ENCODE peak calls at places on chromosomes 13 and 19, in ten cellular contexts. O, S, K, C, I, D, J, A, Q and G are unnamed samples.

GRCh38 chr19:1015061-1015781 is 5.7 kb downstream of the TMEM259 start:
- DNase-seq in O (no peak), K (no peak), D (no peak), S (no peak), A (no peak), C (no peak), I (no peak), J (no peak), Q (peak), G (no peak)

GRCh38 chr19:58350001-58350801 is 3.1 kb downstream of the A1BG start:
- DNase-seq in D (peak), J (no peak), A (no peak), O (no peak), S (no peak), K (no peak), I (no peak), Q (no peak), C (no peak), G (no peak)

GRCh38 chr19:47228168-47228936 is 2.6 kb downstream of the BBC3 start:
- DNase-seq in J (peak), I (no peak), O (no peak), C (peak), A (no peak), S (no peak), Q (peak), K (no peak), D (peak), G (peak)

GRCh38 chr19:46192990-46193650 is 36.4 kb upstream of the IGFL1 start:
- DNase-seq in K (no peak), A (no peak), C (no peak), Q (peak), D (peak), S (no peak), O (no peak), J (no peak), I (peak), G (no peak)

GRCh38 chr19:57887195-57887941 is 1.5 kb downstream of the ZNF814 start:
- DNase-seq in D (no peak), K (no peak), O (no peak), C (no peak), Q (no peak), I (no peak), J (no peak), S (no peak), A (no peak), G (no peak)

GRCh38 chr19:12647490-12648071 is 19.0 kb downstream of the MAN2B1 start:
- DNase-seq in C (peak), Q (peak), A (no peak), J (no peak), O (no peak), D (no peak), S (no peak), K (no peak), I (no peak), G (peak)

GRCh38 chr13:84802073-84802472 is 919.8 kb upstream of the SLITRK1 start:
- DNase-seq in J (no peak), Q (no peak), A (no peak), K (no peak), O (no peak), C (no peak), I (no peak), S (no peak), D (no peak), G (no peak)

GRCh38 chr19:18785179-18786124 is 5.7 kb downstream of the COMP start:
- DNase-seq in Q (peak), S (no peak), A (no peak), J (peak), D (peak), C (peak), I (no peak), O (no peak), K (peak), G (peak)

GRCh38 chr19:18090545-18091216 is 3.9 kb upstream of the IL12RB1 start:
- DNase-seq in J (no peak), Q (no peak), O (no peak), I (no peak), D (no peak), S (no peak), C (no peak), A (no peak), K (no peak), G (no peak)

GRCh38 chr13:26682606-26683005 is 78.0 kb downstream of the GPR12 start:
- DNase-seq in S (no peak), J (no peak), D (no peak), K (no peak), A (no peak), C (no peak), I (no peak), O (no peak), Q (no peak), G (no peak)

GRCh38 chr13:59374720-59375119 is 789.0 kb downstream of the DIAPH3 start:
- DNase-seq in J (no peak), K (no peak), O (no peak), I (no peak), C (no peak), S (no peak), Q (no peak), D (no peak), A (no peak), G (no peak)

GRCh38 chr13:25871389-25872125 is 180.3 kb downstream of the SHISA2 start:
- DNase-seq in C (no peak), S (no peak), K (no peak), A (no peak), O (no peak), Q (no peak), J (no peak), D (no peak), I (no peak), G (no peak)

GRCh38 chr19:13008926-13009787 is 13.9 kb downstream of the NFIX start:
- DNase-seq in O (no peak), C (no peak), S (no peak), Q (no peak), K (no peak), I (no peak), A (no peak), D (no peak), J (no peak), G (no peak)

GRCh38 chr19:4172861-4173473 is 9.4 kb downstream of the SIRT6 start:
- DNase-seq in D (peak), A (no peak), C (peak), K (no peak), O (no peak), I (peak), Q (peak), J (peak), S (no peak), G (peak)

GRCh38 chr13:97762141-97762540 is 191.3 kb upstream of the IPO5 start:
- DNase-seq in A (no peak), K (no peak), D (no peak), J (no peak), I (no peak), C (no peak), O (no peak), S (no peak), Q (no peak), G (no peak)

GRCh38 chr13:40101708-40102359 is 446.4 kb downstream of the COG6 start:
- DNase-seq in S (no peak), K (no peak), D (no peak), J (no peak), O (no peak), C (no peak), Q (no peak), I (peak), A (no peak), G (peak)

GRCh38 chr13:114132419-114133121 is at the start of gene RASA3:
- DNase-seq in D (peak), S (no peak), A (no peak), K (no peak), J (peak), I (peak), O (peak), C (peak), Q (peak), G (peak)

GRCh38 chr13:112748947-112749346 is 59.1 kb downstream of the ATP11A start:
- DNase-seq in J (no peak), A (no peak), C (peak), O (peak), D (no peak), I (no peak), K (no peak), Q (peak), S (no peak), G (no peak)

GRCh38 chr13:32315255-32316029 is at the start of the genes BRCA2 and ZAR1L:
- DNase-seq in O (peak), C (peak), D (peak), I (peak), J (peak), S (peak), Q (peak), A (no peak), K (peak), G (peak)

GRCh38 chr19:39415111-39416046 is 2.9 kb downstream of the PLEKHG2 start:
- DNase-seq in O (no peak), C (no peak), Q (no peak), S (no peak), D (no peak), A (no peak), J (no peak), K (no peak), I (no peak), G (peak)

GRCh38 chr19:39412100-39412866 is at the start of gene PLEKHG2:
- DNase-seq in D (peak), J (peak), O (peak), K (peak), A (peak), S (peak), C (peak), Q (peak), I (peak), G (peak)

GRCh38 chr19:39412867-39413268 is 399 bp downstream of the PLEKHG2 start:
- DNase-seq in S (no peak), Q (no peak), A (no peak), I (no peak), O (no peak), K (no peak), C (peak), D (no peak), J (no peak), G (no peak)

GRCh38 chr19:39413269-39413902 is 917 bp downstream of the PLEKHG2 start:
- DNase-seq in D (peak), J (peak), S (no peak), A (no peak), I (no peak), K (peak), Q (peak), O (no peak), C (peak), G (peak)

DNA sequence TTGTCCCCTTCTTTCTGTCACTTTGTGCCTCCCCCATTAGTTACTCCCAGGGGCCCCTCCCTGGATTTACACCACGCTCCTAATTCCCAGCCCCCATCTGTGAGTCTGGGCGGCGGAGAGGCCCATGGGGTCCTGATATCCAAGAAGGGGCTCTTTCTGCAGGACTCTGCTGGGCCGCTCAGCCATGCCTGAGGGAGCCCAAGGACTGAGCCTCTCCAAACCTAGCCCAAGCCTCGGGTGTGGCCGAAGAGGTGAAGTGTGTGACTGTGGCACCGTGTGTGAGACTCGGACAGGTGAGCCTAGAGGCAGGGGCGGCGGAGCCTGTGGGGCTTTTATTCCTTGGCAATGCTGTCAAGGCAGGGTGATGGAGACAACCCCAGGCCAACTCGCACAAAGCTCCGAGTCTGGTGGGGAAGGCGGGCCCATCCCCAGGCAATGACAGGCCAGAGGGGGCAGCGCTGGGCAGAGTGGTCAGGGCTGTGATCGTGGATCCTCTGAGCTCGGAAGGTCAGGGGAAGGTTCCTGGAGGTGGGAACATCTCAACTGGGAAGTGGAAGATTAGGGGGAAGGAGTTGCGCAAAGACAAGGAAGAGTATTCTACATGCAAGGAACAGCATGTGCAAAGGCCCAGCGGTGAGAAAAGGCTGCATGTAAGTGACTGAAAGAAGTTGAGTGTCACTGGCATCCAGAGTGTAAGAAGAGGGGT is 1.6 kb downstream of the PLEKHG2 start:
- DNase-seq in I (no peak), Q (peak), J (no peak), C (no peak), D (peak), S (no peak), A (no peak), K (peak), O (no peak), G (no peak)
- TF ChIP-seq CTCF in I (no peak), Q (no peak), J (peak), C (no peak), D (peak), S (peak), A (peak), K (no peak), O (peak), G (peak)

DNA sequence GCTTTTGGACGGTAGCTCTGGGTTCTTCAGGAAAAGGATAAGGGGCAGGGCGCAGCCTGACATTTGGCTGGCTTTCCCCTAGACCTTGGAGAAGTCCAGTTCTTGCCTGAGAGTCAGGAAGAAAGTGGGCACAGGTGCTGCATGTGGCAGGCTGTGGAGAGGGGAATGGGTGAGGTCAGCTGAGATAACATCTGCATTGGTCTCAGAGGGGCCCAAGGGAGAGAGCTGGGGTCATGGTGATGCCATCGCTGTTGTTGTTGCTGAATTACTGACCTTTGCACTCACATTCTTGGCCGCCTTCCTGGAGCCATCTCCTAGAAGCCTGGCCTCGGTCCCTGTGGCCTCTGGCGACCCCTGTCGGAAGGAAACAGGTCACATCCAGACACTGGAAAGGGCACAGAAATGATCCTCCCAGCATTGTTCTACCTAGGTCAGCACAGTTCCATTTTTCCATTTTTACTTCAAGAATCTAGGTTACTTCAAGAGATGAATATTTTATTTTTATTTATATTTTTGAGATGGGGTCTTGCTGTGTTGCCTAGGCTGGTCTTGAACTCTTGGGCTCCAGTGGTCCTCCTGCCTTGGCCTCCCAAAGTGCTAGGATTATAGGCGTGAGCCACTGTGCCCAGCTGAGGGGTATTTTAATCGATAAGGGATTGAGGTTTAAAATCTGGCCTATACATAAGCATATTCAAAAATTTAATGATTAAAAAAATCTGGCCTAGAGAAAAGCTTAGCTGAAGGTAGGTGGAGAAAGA is 6.5 kb upstream of the LIPE start:
- DNase-seq in O (no peak), J (peak), S (no peak), A (no peak), D (peak), C (peak), Q (peak), K (no peak), I (peak), G (peak)
- TF ChIP-seq CTCF in O (peak), J (peak), S (peak), A (peak), D (peak), C (peak), Q (peak), K (peak), I (peak), G (peak)

GRCh38 chr13:64778002-64778401 is 2452.1 kb downstream of the PCDH9 start:
- DNase-seq in O (no peak), I (no peak), A (no peak), J (no peak), K (no peak), D (no peak), C (no peak), Q (no peak), S (no peak), G (no peak)
- TF ChIP-seq CTCF in O (no peak), I (no peak), A (no peak), J (no peak), K (no peak), D (no peak), C (no peak), Q (no peak), S (no peak), G (no peak)

DNA sequence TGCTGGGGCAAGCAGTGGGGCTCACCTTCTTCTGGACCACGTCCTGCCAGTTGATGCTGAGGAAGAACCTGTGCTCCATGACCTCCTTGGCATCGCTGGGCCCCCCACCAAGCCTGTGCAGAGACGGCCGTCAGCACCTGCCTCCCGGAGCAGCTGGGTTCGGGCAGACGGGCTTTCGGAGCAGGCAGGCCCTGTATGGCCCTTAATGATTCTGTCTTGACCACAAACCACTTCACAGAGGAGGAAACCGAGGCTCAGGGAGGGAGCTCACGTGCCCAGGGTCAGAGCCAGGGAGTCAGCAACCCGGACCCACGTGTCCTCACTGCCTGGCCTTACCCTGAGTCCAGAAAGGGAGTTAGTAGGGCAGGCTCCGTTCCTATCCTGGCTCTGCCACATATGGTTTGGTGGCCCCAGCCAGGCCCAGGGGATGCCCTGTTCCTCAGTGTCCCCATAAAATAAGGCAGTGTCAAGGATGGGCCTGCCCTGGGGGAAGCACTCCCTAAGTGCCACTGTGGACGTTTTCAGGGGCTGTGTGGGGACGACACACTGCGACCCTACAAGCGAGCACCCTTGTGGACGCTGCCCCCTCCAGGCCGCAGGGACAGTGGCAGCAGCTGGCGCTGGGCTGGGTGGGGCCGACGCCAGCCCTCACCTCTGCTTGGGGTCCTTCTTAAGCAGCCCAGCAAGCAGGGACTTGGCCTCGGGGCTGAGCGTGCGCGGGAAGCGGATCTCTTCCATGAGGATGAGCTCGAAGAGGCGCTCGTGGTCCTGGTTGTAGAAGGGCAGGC is 8.9 kb upstream of the CCNP start:
- DNase-seq in O (no peak), D (no peak), I (no peak), C (no peak), A (no peak), Q (no peak), J (no peak), S (no peak), K (no peak), G (no peak)
- TF ChIP-seq CTCF in O (peak), D (no peak), I (no peak), C (no peak), A (peak), Q (no peak), J (peak), S (no peak), K (no peak), G (no peak)

GRCh38 chr19:43672061-43672679 is 2.2 kb upstream of the PLAUR start:
- DNase-seq in C (no peak), I (no peak), J (no peak), O (no peak), K (no peak), S (no peak), D (peak), A (no peak), Q (no peak), G (no peak)

GRCh38 chr19:43674630-43674982 is 4.6 kb upstream of the PLAUR start:
- DNase-seq in S (no peak), A (no peak), I (no peak), Q (no peak), D (no peak), K (no peak), J (no peak), C (no peak), O (no peak), G (no peak)

GRCh38 chr19:43675906-43676305 is 5.9 kb upstream of the PLAUR start:
- DNase-seq in A (no peak), J (no peak), K (no peak), Q (no peak), D (no peak), O (no peak), S (no peak), I (no peak), C (no peak), G (no peak)

GRCh38 chr19:43675269-43675879 is 5.4 kb upstream of the PLAUR start:
- DNase-seq in J (no peak), O (no peak), Q (no peak), A (no peak), I (no peak), C (peak), K (peak), S (no peak), D (peak), G (peak)

GRCh38 chr19:43673702-43674629 is 4.0 kb upstream of the PLAUR start:
- DNase-seq in D (no peak), K (no peak), C (no peak), O (no peak), A (no peak), Q (no peak), S (no peak), J (no peak), I (no peak), G (no peak)
- TF ChIP-seq CTCF in D (no peak), K (no peak), C (no peak), O (no peak), A (no peak), Q (no peak), S (no peak), J (no peak), I (no peak), G (no peak)

GRCh38 chr19:38774181-38774950 is 1.0 kb upstream of the LGALS7 start:
- DNase-seq in A (no peak), O (no peak), C (no peak), J (no peak), S (no peak), I (no peak), D (no peak), K (no peak), Q (peak), G (no peak)
- TF ChIP-seq CTCF in A (no peak), O (no peak), C (no peak), J (no peak), S (no peak), I (no peak), D (no peak), K (no peak), Q (no peak), G (no peak)

GRCh38 chr13:48748681-48749080 is 95.0 kb downstream of the CYSLTR2 start:
- DNase-seq in Q (no peak), O (no peak), I (no peak), D (no peak), K (no peak), S (no peak), A (no peak), C (no peak), J (no peak), G (no peak)

GRCh38 chr13:48746816-48747215 is 93.1 kb downstream of the CYSLTR2 start:
- DNase-seq in J (no peak), I (no peak), D (no peak), O (no peak), A (no peak), K (no peak), Q (no peak), S (no peak), C (no peak), G (no peak)

GRCh38 chr13:48749144-48749543 is 95.4 kb downstream of the CYSLTR2 start:
- DNase-seq in C (no peak), Q (no peak), I (no peak), J (no peak), D (no peak), A (no peak), O (no peak), K (no peak), S (no peak), G (no peak)

GRCh38 chr13:48749699-48750473 is 96.2 kb downstream of the CYSLTR2 start:
- DNase-seq in D (peak), A (peak), Q (peak), K (peak), C (peak), I (peak), J (peak), O (peak), S (peak), G (peak)

GRCh38 chr13:48750588-48751383 is 97.1 kb downstream of the CYSLTR2 start:
- DNase-seq in Q (peak), I (no peak), J (no peak), A (no peak), S (no peak), C (peak), O (no peak), K (no peak), D (no peak), G (no peak)
- TF ChIP-seq CTCF in Q (no peak), I (no peak), J (no peak), A (no peak), S (peak), C (no peak), O (peak), K (no peak), D (no peak), G (no peak)